ENCODE peak calls at places on chromosomes 2 and 18, in six cellular contexts. N is IMR-90, X is ascending aorta, H is A549, Y is left ventricle myocardium inferior, E is fibroblast of lung. Q is an unnamed sample. For H3K4me1, the result is how much of the 10 kb centered on the place peaks cover.

GRCh38 chr18:79305976-79306375 is 89.8 kb upstream of the NFATC1 start:
- DNase-seq in E (no peak), H (no peak), Y (no peak), N (no peak), X (no peak), Q (no peak)

GRCh38 chr2:151826737-151827157 is 1.5 kb downstream of the ARL5A start:
- DNase-seq in N (peak), Y (no peak), E (peak), X (no peak), H (peak), Q (no peak)

GRCh38 chr2:152826880-152827279 is 108.5 kb downstream of the ARL6IP6 start:
- DNase-seq in Y (no peak), H (peak), X (no peak), N (peak), E (peak), Q (no peak)

GRCh38 chr2:61632276-61633169 is 94.4 kb upstream of the XPO1 start:
- DNase-seq in N (no peak), E (peak), X (no peak), Y (no peak), H (no peak), Q (no peak)

GRCh38 chr2:225670111-225670974 is 270.8 kb downstream of the NYAP2 start:
- DNase-seq in H (peak), E (peak), Y (no peak), N (peak), X (no peak), Q (no peak)

GRCh38 chr2:176161817-176162626 is 4.9 kb downstream of the HOXD3 start:
- DNase-seq in E (peak), X (no peak), N (peak), Y (no peak), H (no peak), Q (no peak)

GRCh38 chr2:109238580-109238979 is 109.6 kb downstream of the SH3RF3 start:
- DNase-seq in Y (peak), H (no peak), N (peak), E (peak), X (peak), Q (peak)

GRCh38 chr18:73476021-73476420 is 608.2 kb upstream of the NETO1 start:
- DNase-seq in H (no peak), X (no peak), N (no peak), E (no peak), Y (no peak), Q (no peak)

GRCh38 chr2:198456418-198456817 is 652.0 kb downstream of the PLCL1 start:
- DNase-seq in H (no peak), X (no peak), N (peak), E (peak), Y (no peak), Q (no peak)

GRCh38 chr18:21191596-21192307 is 50.3 kb upstream of the GREB1L start:
- DNase-seq in H (peak), N (peak), Y (peak), E (peak), X (no peak), Q (no peak)

GRCh38 chr18:67504739-67505138 is 11.8 kb downstream of the DSEL start:
- DNase-seq in H (no peak), N (no peak), Y (no peak), E (no peak), X (no peak), Q (no peak)

GRCh38 chr18:58044370-58045264 is 591 bp downstream of the NEDD4L start:
- DNase-seq in E (peak), X (no peak), N (peak), Y (peak), H (peak), Q (peak)

GRCh38 chr18:43405097-43405496 is 127.8 kb upstream of the SYT4 start:
- DNase-seq in E (peak), N (no peak), Y (no peak), X (no peak), H (no peak), Q (no peak)

GRCh38 chr2:200336980-200337615 is 30.6 kb downstream of the SPATS2L start:
- DNase-seq in E (peak), Y (no peak), X (no peak), N (no peak), H (no peak), Q (no peak)

GRCh38 chr18:77254711-77255110 is 5.1 kb downstream of the GALR1 start:
- DNase-seq in N (no peak), Y (no peak), H (no peak), X (no peak), E (no peak), Q (no peak)

GRCh38 chr2:100142393-100142792 is at the start of gene AFF3:
- DNase-seq in N (no peak), E (no peak), Y (no peak), X (no peak), H (no peak), Q (no peak)

GRCh38 chr2:120385355-120386127 is 39.6 kb downstream of the INHBB start:
- DNase-seq in E (no peak), H (no peak), X (no peak), N (no peak), Y (no peak), Q (no peak)

GRCh38 chr2:10144771-10145518 is 22.4 kb downstream of the RRM2 start:
- DNase-seq in N (no peak), Y (no peak), H (no peak), E (no peak), X (no peak), Q (no peak)

GRCh38 chr2:15939854-15940660 is at the start of gene MYCN:
- DNase-seq in Y (peak), H (peak), X (no peak), N (no peak), E (no peak), Q (no peak)

GRCh38 chr18:10515456-10515855 is 10.4 kb upstream of the NAPG start:
- DNase-seq in Y (no peak), H (no peak), N (no peak), E (no peak), X (no peak), Q (no peak)

GRCh38 chr2:54667726-54668650 is 55.5 kb upstream of the EML6 start:
- DNase-seq in E (no peak), N (no peak), H (no peak), X (no peak), Y (no peak), Q (no peak)
- H3K4me1 ChIP-seq in E (under half), N (under half), H (under half), X (under half), Y (half or more), Q (under half)

GRCh38 chr2:55163895-55164509 is 68.1 kb downstream of the CLHC1 start:
- DNase-seq in N (no peak), Y (no peak), H (no peak), E (peak), X (no peak), Q (no peak)

GRCh38 chr2:55160422-55160821 is 71.7 kb downstream of the CLHC1 start:
- DNase-seq in E (no peak), X (no peak), H (no peak), N (no peak), Y (no peak), Q (no peak)

GRCh38 chr2:55163258-55163657 is 68.8 kb downstream of the CLHC1 start:
- DNase-seq in H (no peak), N (peak), E (peak), Y (no peak), X (no peak), Q (no peak)

GRCh38 chr2:55161295-55162210 is 70.5 kb downstream of the CLHC1 start:
- DNase-seq in H (no peak), X (no peak), N (no peak), Y (no peak), E (peak), Q (no peak)

GRCh38 chr2:55162284-55163006 is 69.6 kb downstream of the CLHC1 start:
- DNase-seq in X (no peak), H (no peak), E (no peak), Y (no peak), N (no peak), Q (no peak)
- H3K4me1 ChIP-seq in X (under half), H (under half), E (under half), Y (under half), N (under half), Q (under half)

GRCh38 chr2:165054667-165055066 is 99.3 kb upstream of the SLC38A11 start:
- DNase-seq in H (no peak), X (no peak), E (no peak), N (no peak), Y (no peak), Q (no peak)
- H3K4me1 ChIP-seq in H (under half), X (under half), E (under half), N (under half), Y (under half), Q (under half)

DNA sequence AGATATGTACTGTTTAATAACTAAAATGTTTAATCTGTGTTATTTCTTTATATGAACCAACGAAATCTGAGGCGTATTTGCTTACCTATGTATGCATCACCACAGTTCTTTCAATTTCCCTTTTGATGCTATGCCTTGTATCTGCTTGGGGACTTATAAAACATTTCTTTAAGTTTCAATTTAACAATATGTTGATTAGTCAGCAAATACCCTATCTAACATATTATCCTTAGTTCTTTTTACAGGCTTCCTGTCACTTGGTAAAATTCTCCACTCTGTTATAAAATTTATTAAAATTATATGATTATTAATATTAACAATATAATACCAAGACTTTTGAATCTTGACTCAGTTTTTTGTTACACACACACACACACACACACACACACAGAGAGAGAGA is 174.3 kb downstream of the CPS1 start:
- DNase-seq in X (no peak), Y (no peak), E (no peak), N (no peak), H (no peak), Q (no peak)
- H3K4me1 ChIP-seq in X (under half), Y (under half), E (under half), N (under half), H (under half), Q (under half)

DNA sequence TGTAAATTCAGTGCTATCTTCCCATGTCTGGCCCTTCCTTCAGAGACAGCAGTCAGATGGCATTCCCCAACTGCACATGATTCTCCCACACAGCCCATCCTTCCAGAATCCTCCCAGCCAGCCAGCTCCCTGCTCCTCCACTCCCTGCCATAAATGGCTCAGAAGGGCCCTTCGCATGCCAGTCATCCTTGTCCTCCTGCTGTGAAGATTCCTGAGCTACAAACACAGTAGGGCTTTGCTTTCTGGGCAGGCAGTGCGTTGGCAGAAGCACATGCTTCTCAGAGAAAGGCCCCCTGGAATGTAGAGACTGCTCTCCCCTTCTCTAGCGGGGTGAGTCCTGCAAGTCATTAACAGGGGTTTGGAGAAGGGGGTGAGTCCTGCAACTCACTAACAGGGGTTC is 71.9 kb downstream of the TEX51 start:
- DNase-seq in H (no peak), E (no peak), Y (no peak), X (no peak), N (no peak), Q (no peak)
- H3K4me1 ChIP-seq in H (under half), E (under half), Y (under half), X (under half), N (under half), Q (under half)

DNA sequence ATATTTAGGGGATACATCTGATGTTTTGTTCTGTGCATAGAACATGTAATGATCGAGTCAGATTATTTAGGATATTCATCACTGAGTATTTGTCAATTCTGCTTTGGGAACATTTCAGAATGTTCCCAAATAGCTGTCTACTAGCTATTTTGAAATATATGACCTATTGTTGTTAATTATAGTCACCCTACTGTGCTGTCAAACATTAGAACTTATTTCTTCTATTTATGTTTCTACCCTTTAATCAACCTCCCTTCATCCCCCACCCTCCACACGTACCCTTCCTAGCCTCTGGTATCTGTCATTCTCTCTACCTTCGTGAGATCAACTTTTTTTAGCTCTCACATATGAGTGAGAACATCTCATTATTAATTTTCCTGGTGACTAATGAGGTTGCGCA is 40.9 kb downstream of the ANKRD12 start:
- DNase-seq in H (no peak), X (no peak), E (no peak), Y (no peak), N (no peak), Q (no peak)
- H3K4me1 ChIP-seq in H (under half), X (under half), E (under half), Y (half or more), N (under half), Q (under half)

GRCh38 chr2:68124321-68124720 is 33.4 kb upstream of the PNO1 start:
- DNase-seq in Y (no peak), H (no peak), N (peak), E (peak), X (no peak), Q (no peak)
- H3K4me1 ChIP-seq in Y (under half), H (under half), N (under half), E (under half), X (under half), Q (under half)

Q was measured in thoracic aorta.